ENCODE peak calls at places on chromosome 12, in four cellular contexts. I is WTC11, D is K562, C is GM12878. Q is an unnamed sample.

GRCh38 chr12:71041481-71041880 is 116.3 kb downstream of the TSPAN8 start:
- DNase-seq in D (no peak), C (no peak), I (no peak), Q (no peak)

GRCh38 chr12:6452908-6453630 is 1.2 kb downstream of the TAPBPL start:
- DNase-seq in D (no peak), C (no peak), I (peak), Q (no peak)

GRCh38 chr12:57237952-57238853 is 8.7 kb downstream of the SHMT2 start:
- DNase-seq in C (no peak), D (peak), I (peak), Q (peak)

GRCh38 chr12:107415834-107416233 is 269.8 kb upstream of the PWP1 start:
- DNase-seq in D (no peak), C (no peak), I (no peak), Q (no peak)

GRCh38 chr12:127928615-127929014 is 338.4 kb upstream of the TMEM132C start:
- DNase-seq in I (no peak), C (no peak), D (no peak), Q (no peak)

GRCh38 chr12:2243275-2243674 is 190.5 kb downstream of the CACNA1C start:
- DNase-seq in C (no peak), D (no peak), I (no peak), Q (no peak)

GRCh38 chr12:116048886-116049285 is 228.6 kb downstream of the MED13L start:
- DNase-seq in D (no peak), I (no peak), C (no peak), Q (no peak)

GRCh38 chr12:70151993-70152392 is 91.2 kb upstream of the CNOT2 start:
- DNase-seq in D (no peak), I (no peak), C (no peak), Q (no peak)

GRCh38 chr12:132506730-132507538 is 17.0 kb downstream of the FBRSL1 start:
- DNase-seq in D (peak), C (no peak), I (no peak), Q (peak)

GRCh38 chr12:105775351-105775750 is 363.4 kb downstream of the NUAK1 start:
- DNase-seq in C (no peak), I (no peak), D (no peak), Q (no peak)

GRCh38 chr12:11595080-11595479 is 54.4 kb upstream of the ETV6 start:
- DNase-seq in I (no peak), C (no peak), D (no peak), Q (no peak)

GRCh38 chr12:68245071-68246021 is 8.1 kb downstream of the IL22 start:
- DNase-seq in D (no peak), I (no peak), C (no peak), Q (peak)

GRCh38 chr12:121467638-121468403 is 67.9 kb downstream of the RNF34 start:
- DNase-seq in C (no peak), D (no peak), I (peak), Q (no peak)

GRCh38 chr12:110921262-110921661 is 883 bp upstream of the MYL2 start:
- DNase-seq in C (no peak), D (no peak), I (no peak), Q (no peak)

GRCh38 chr12:123266679-123267277 is 4.9 kb downstream of the CDK2AP1 start:
- DNase-seq in I (no peak), C (no peak), D (no peak), Q (no peak)

GRCh38 chr12:64671682-64672081 is 61.4 kb downstream of the RASSF3 start:
- DNase-seq in D (no peak), I (no peak), C (no peak), Q (no peak)

GRCh38 chr12:65902504-65902903 is 78.2 kb downstream of the HMGA2 start:
- DNase-seq in I (no peak), C (no peak), D (no peak), Q (no peak)

GRCh38 chr12:15899282-15899870 is 11.8 kb upstream of the DERA start:
- DNase-seq in D (peak), C (no peak), I (no peak), Q (no peak)

GRCh38 chr12:15904378-15904920 is 6.7 kb upstream of the DERA start:
- DNase-seq in D (no peak), C (no peak), I (no peak), Q (no peak)
- TF ChIP-seq USF1 in D (no peak), C (no peak), I (no peak), Q (no peak)

GRCh38 chr12:29889737-29890136 is 106.0 kb upstream of the TMTC1 start:
- DNase-seq in C (no peak), D (peak), I (peak), Q (peak)
- TF ChIP-seq USF1 in C (no peak), D (no peak), I (no peak), Q (no peak)

GRCh38 chr12:118060301-118061010 is 523 bp downstream of the WSB2 start:
- DNase-seq in I (peak), C (no peak), D (no peak), Q (no peak)

GRCh38 chr12:118061011-118061875 is at the start of gene WSB2:
- DNase-seq in C (no peak), I (peak), D (peak), Q (peak)

GRCh38 chr12:118063567-118064391 is 2.8 kb upstream of the WSB2 start:
- DNase-seq in I (no peak), D (no peak), C (no peak), Q (no peak)

GRCh38 chr12:118059645-118060275 is 1.2 kb downstream of the WSB2 start:
- DNase-seq in D (no peak), C (no peak), I (no peak), Q (no peak)

GRCh38 chr12:118061876-118062791 is 1.2 kb upstream of the WSB2 start:
- DNase-seq in D (peak), C (no peak), I (peak), Q (peak)
- TF ChIP-seq USF1 in D (no peak), C (no peak), I (no peak), Q (no peak)

GRCh38 chr12:52831251-52831650 is 2.9 kb downstream of the KRT79 start:
- DNase-seq in D (no peak), I (no peak), C (no peak), Q (no peak)
- TF ChIP-seq USF1 in D (no peak), I (no peak), C (no peak), Q (no peak)

DNA sequence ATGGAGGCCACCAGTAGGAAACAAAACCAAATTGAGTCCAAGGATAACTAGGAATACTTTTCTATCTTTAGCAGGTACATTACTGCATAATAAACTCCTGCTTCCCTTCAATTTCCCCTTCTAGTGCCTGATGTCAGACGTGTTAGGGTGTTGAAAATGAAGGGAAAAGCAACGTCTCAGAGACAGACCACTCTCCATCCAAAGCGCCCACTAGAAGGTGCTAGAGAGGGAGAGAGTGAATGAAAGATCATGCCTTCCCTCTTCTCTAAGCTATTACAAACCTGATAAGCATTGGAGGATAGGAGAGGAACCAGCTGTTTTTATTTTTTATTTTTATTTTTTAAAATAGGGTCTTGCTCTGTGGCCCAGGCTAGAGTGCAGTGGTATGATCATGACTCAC is 64.1 kb downstream of the ZNF641 start:
- DNase-seq in I (peak), C (no peak), D (no peak), Q (no peak)
- TF ChIP-seq USF1 in I (no peak), C (no peak), D (no peak), Q (no peak)

GRCh38 chr12:46342562-46343033 is 30.0 kb downstream of the SLC38A2 start:
- DNase-seq in D (no peak), I (peak), C (no peak), Q (no peak)
- TF ChIP-seq USF1 in D (no peak), I (no peak), C (no peak), Q (no peak)

DNA sequence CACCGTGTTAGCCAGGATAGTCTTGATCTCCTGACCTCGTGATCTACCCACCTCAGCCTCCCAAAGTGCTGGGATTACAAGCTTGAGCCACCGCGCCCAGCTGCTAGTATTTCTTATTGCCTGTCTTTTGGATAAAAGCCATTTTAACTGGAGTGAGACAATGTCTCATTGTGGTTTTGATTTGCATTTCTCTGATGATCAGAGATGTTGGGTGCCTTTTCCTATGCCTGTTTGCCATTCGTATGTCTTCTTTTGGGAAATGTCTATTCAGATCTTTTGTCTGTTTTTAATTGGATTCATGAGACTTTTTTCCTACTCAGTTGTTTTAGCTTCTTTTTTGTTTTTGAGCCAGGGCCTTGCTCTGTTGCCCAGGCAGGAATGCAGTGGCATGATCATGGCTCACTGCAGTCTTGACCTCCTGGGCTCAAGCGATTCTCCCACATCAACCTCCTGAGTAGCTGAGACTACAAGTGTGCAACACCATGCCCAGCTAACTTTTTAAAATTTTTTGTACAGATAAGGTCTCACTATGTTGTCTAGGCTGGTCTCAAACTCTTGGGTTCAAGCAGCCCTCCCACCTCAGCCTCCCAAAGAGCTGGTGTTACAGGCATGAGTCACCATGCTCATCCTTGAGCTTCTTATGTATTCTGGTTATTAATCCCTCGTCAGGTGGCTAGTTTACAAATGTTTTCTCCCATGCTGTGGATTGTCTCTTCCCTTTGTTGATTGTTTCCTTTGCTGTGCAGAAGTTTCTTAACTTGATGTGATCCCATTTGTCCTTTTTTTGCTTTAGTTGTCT is 65.9 kb downstream of the ACACB start:
- DNase-seq in I (no peak), C (no peak), D (no peak), Q (no peak)
- TF ChIP-seq USF1 in I (no peak), C (no peak), D (no peak), Q (no peak)

DNA sequence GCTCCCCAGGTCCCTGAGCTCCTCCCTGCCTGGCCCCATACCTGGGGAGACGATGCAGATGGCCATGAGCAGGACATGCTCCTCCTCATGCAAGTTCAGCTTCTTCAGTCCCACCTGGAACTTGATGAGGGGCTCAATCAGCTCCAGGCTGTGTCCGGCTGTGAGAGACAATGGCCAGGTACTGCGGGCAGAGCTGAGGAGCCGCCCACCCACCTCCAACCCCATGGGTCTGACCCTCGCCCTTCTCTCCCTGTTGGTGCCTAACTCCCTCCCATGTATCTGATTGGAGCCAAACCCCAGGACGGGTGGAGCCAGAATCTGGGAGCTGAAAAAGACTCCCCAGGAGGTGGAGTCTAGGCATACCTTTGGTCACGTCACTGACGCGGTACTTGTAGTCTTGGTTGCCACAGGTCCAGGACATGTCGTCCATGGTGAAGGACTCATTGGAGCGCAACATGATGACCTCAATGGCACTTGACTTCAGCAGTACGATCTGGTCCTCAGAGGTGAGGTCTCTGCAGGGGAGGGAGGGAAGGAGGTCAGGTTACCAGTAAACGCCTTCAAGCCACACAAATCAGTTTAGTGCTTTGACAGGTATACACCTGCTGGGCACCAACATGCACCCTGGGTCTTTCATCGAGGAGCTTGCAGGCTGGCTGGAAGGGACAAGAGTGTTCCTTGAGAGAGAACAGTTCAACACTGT is 26.7 kb upstream of the HDAC7 start:
- DNase-seq in C (no peak), D (no peak), I (no peak), Q (no peak)
- TF ChIP-seq USF1 in C (no peak), D (no peak), I (no peak), Q (no peak)